ENCODE peak calls at places on chromosome 10, in four cellular contexts. K is mesendoderm, U is IMR-90, C is H1. R is an unnamed sample.

GRCh38 chr10:43648392-43649148 is at the start of gene ZNF32:
- DNase-seq in C (peak; percentile 88), K (peak; percentile 90), U (peak; percentile 83), R (peak; percentile 86)

GRCh38 chr10:76291175-76291574 is 859.8 kb downstream of the LRMDA start:
- DNase-seq in U (no peak), C (no peak), K (no peak), R (no peak)

GRCh38 chr10:95756796-95757657 is 1.1 kb downstream of the ENTPD1 start:
- DNase-seq in C (no peak), U (no peak), K (no peak), R (no peak)

GRCh38 chr10:128880221-128880620 is 586.8 kb upstream of the MGMT start:
- DNase-seq in C (no peak), K (no peak), U (no peak), R (no peak)

GRCh38 chr10:47112612-47113011 is 187.4 kb upstream of the GDF10 start:
- DNase-seq in C (peak; percentile 7), U (no peak), K (no peak), R (no peak)

GRCh38 chr10:22630229-22631174 is 83.9 kb downstream of the PIP4K2A start:
- DNase-seq in U (peak; percentile 67), C (no peak), K (peak; percentile 85), R (no peak)

GRCh38 chr10:49080071-49080470 is 35.3 kb downstream of the VSTM4 start:
- DNase-seq in C (no peak), U (peak; percentile 38), K (no peak), R (no peak)

GRCh38 chr10:48381971-48382370 is 75.5 kb downstream of the MAPK8 start:
- DNase-seq in U (no peak), C (no peak), K (no peak), R (no peak)

GRCh38 chr10:132813560-132814468 is 27.9 kb upstream of the NKX6-2 start:
- DNase-seq in C (no peak), U (no peak), K (no peak), R (no peak)

GRCh38 chr10:35352508-35352907 is 16.2 kb downstream of the CCNY start:
- DNase-seq in C (no peak), K (no peak), U (no peak), R (no peak)

GRCh38 chr10:114384181-114384580 is 20.1 kb downstream of the AFAP1L2 start:
- DNase-seq in U (no peak), K (no peak), C (no peak), R (no peak)

GRCh38 chr10:130251766-130252165 is 115.6 kb downstream of the GLRX3 start:
- DNase-seq in C (no peak), U (no peak), K (no peak), R (no peak)

GRCh38 chr10:102452672-102453340 is 1.5 kb upstream of the C10orf95 start:
- DNase-seq in K (peak; percentile 67), C (no peak), U (peak; percentile 85), R (no peak)

GRCh38 chr10:97573021-97573420 is 442 bp downstream of the ANKRD2 start:
- DNase-seq in K (no peak), U (peak; percentile 30), C (no peak), R (no peak)

GRCh38 chr10:77631241-77631640 is 6.4 kb downstream of the KCNMA1 start:
- DNase-seq in C (no peak), U (no peak), K (no peak), R (no peak)

GRCh38 chr10:87861034-87861433 is 2.3 kb downstream of the KLLN start:
- DNase-seq in K (no peak), U (no peak), C (no peak), R (no peak)

DNA sequence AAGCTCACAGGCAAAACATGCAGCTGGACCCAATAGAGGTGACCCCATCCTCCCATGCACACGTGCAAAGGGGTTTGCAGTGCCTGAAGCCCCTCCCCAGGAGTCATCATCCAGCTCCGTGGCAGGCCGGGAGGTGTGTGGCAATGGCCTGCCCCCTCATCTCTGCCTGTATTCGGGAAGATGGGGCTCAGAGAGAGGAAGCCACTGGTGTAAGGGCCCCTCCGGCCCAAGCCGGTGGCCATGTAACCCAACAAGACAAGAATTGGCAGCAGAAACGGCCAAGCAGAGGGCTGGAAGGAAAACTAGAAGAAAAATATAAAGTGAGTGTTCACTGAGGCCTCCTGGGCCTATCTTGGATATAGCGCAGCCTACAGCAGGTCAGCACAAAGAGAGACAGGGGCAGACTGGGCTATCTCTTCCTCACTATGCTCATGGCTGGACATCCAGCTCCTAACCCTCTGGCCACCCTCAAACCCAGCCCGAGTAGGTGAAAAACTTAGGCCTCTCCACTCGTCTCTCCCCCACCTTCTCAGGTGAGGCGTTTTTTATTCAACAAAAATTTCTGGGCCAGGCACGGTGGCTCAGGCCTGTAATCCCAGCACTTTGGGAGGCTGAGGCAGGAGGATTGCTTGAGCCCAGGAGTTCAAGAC is 158.1 kb downstream of the CCDC3 start:
- DNase-seq in K (no peak), C (no peak), U (no peak), R (no peak)
- H3K56ac ChIP-seq in K (no peak overlapping the region), C (no peak overlapping the region), U (no peak overlapping the region), R (no peak overlapping the region)

GRCh38 chr10:5390607-5391205 is 13.9 kb downstream of the TUBAL3 start:
- DNase-seq in K (no peak), C (no peak), U (no peak), R (no peak)

GRCh38 chr10:5381187-5381586 is 16.4 kb downstream of the UCN3 start:
- DNase-seq in K (no peak), U (no peak), C (no peak), R (no peak)

GRCh38 chr10:5387169-5387568 is 17.5 kb downstream of the TUBAL3 start:
- DNase-seq in K (no peak), C (no peak), U (no peak), R (no peak)

GRCh38 chr10:5385224-5385623 is 19.4 kb downstream of the TUBAL3 start:
- DNase-seq in K (no peak), C (peak; percentile 44), U (no peak), R (no peak)
- H3K56ac ChIP-seq in K (no peak overlapping the region), C (no peak overlapping the region), U (no peak overlapping the region), R (no peak overlapping the region)

DNA sequence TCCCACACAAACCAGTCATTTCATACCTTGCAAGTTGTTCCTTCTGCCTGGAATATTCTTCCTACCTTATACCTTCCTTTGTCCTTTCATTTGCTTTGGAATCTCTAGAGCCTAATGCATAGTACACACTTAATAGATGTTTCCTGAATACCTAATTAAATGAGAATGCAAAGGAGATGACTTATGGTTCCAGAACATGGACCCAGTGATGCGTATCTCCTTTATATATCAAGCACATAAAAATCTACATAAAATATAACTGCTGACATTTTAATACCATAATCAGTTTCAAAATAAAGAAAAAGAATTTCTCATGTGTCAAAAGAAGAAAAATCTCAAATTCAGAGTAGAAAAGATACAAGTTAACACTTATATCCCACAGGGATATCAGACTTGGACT is 110.6 kb upstream of the ASAH2 start:
- DNase-seq in U (no peak), K (no peak), C (no peak), R (no peak)
- H3K56ac ChIP-seq in U (no peak overlapping the region), K (no peak overlapping the region), C (no peak overlapping the region), R (no peak overlapping the region)

GRCh38 chr10:91354166-91354565 is 56.0 kb upstream of the HECTD2 start:
- DNase-seq in U (no peak), C (no peak), K (no peak), R (no peak)

GRCh38 chr10:91352760-91353159 is 57.4 kb upstream of the HECTD2 start:
- DNase-seq in C (no peak), K (no peak), U (peak; percentile 21), R (no peak)

GRCh38 chr10:91357497-91357896 is 52.6 kb upstream of the HECTD2 start:
- DNase-seq in C (no peak), U (no peak), K (no peak), R (no peak)

GRCh38 chr10:91350651-91351081 is 59.5 kb upstream of the HECTD2 start:
- DNase-seq in U (no peak), C (no peak), K (no peak), R (no peak)

DNA sequence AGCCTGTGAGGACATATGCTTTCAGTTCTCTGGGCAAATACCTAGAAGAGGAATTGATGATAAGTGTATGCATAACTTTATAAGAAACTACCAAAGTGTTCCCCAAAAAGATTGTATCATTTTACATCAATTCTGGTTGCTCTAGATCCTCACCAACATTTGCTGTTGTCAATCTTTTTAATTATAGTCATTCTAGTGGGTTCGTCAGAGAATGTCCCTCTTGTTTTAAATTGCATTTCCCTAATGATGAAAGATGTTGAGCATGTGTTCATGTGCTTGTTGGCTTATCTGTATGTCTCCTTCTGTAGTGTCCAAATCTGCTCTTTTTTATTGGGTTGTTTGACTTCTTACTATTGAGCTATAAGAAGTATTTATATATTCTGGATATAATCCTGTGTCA is 55.5 kb upstream of the HECTD2 start:
- DNase-seq in U (no peak), K (no peak), C (no peak), R (no peak)
- H3K56ac ChIP-seq in U (no peak overlapping the region), K (no peak overlapping the region), C (no peak overlapping the region), R (no peak overlapping the region)